ENCODE peak calls at places on chromosome 1, in nine cellular contexts. G, U, H, K, R, Y, B, N and S are unnamed samples.
A peak's percentile ranks its signal among the peaks of the same experiment; 100 is the strongest.

GRCh38 chr1:200379431-200379755 is 30.4 kb downstream of the ZNF281 start:
- DNase-seq in G (peak; percentile 92), U (no peak), H (no peak), K (no peak), R (no peak), Y (no peak), B (no peak), N (no peak), S (peak; percentile 94)

GRCh38 chr1:78146137-78146822 is 100.5 kb downstream of the GIPC2 start:
- DNase-seq in G (no peak), U (no peak), H (no peak), K (no peak), R (no peak), Y (no peak), B (no peak), N (no peak), S (no peak)

GRCh38 chr1:77796695-77797405 is 17.4 kb downstream of the MIGA1 start:
- DNase-seq in G (no peak), U (no peak), H (no peak), K (no peak), R (no peak), Y (no peak), B (no peak), N (no peak), S (no peak)

GRCh38 chr1:17377325-17377953 is 5.4 kb downstream of the PADI6 start:
- DNase-seq in G (no peak), U (no peak), H (no peak), K (no peak), R (no peak), Y (no peak), B (no peak), N (no peak), S (no peak)

GRCh38 chr1:2050793-2051682 is 827 bp downstream of the PRKCZ start:
- DNase-seq in G (no peak), U (peak; percentile 24), H (no peak), K (no peak), R (no peak), Y (no peak), B (no peak), N (no peak), S (no peak)

GRCh38 chr1:214402583-214403216 is 121.7 kb downstream of the SMYD2 start:
- DNase-seq in G (peak; percentile 17), U (no peak), H (no peak), K (no peak), R (no peak), Y (no peak), B (no peak), N (no peak), S (no peak)

GRCh38 chr1:196034080-196034706 is 574.0 kb downstream of the KCNT2 start:
- DNase-seq in G (no peak), U (no peak), H (no peak), K (no peak), R (no peak), Y (no peak), B (peak; percentile 32), N (no peak), S (no peak)

GRCh38 chr1:189619682-189620332 is 857.9 kb downstream of the BRINP3 start:
- DNase-seq in G (peak; percentile 89), U (no peak), H (no peak), K (no peak), R (no peak), Y (no peak), B (no peak), N (no peak), S (peak; percentile 90)

GRCh38 chr1:242579528-242580235 is 55.2 kb upstream of the PLD5 start:
- DNase-seq in G (peak; percentile 60), U (no peak), H (no peak), K (no peak), R (no peak), Y (no peak), B (no peak), N (no peak), S (no peak)

GRCh38 chr1:2132222-2133038 is 62.1 kb downstream of the FAAP20 start:
- DNase-seq in G (peak; percentile 14), U (peak; percentile 17), H (no peak), K (no peak), R (peak; percentile 73), Y (peak; percentile 38), B (peak; percentile 35), N (peak; percentile 55), S (peak; percentile 68)

GRCh38 chr1:171251741-171252300 is 3.5 kb downstream of the FMO1 start:
- DNase-seq in G (peak; percentile 28), U (peak; percentile 62), H (no peak), K (no peak), R (no peak), Y (peak; percentile 22), B (peak; percentile 33), N (peak; percentile 34), S (peak; percentile 19)

GRCh38 chr1:183223467-183223866 is 37.4 kb downstream of the LAMC2 start:
- DNase-seq in G (no peak), U (no peak), H (no peak), K (no peak), R (no peak), Y (no peak), B (no peak), N (no peak), S (no peak)
- H3K27ac ChIP-seq in G (no peak overlapping the region), U (no peak overlapping the region), H (no peak overlapping the region), K (no peak overlapping the region), R (no peak overlapping the region), Y (no peak overlapping the region), B (no peak overlapping the region), N (no peak overlapping the region), S (no peak overlapping the region)

GRCh38 chr1:63912643-63913042 is 138.8 kb downstream of the ROR1 start:
- DNase-seq in G (no peak), U (no peak), H (no peak), K (no peak), R (no peak), Y (no peak), B (no peak), N (no peak), S (no peak)
- H3K27ac ChIP-seq in G (peak overlapping the region; percentile 13), U (no peak overlapping the region), H (no peak overlapping the region), K (no peak overlapping the region), R (peak overlapping the region; percentile 9), Y (no peak overlapping the region), B (no peak overlapping the region), N (no peak overlapping the region), S (no peak overlapping the region)

DNA sequence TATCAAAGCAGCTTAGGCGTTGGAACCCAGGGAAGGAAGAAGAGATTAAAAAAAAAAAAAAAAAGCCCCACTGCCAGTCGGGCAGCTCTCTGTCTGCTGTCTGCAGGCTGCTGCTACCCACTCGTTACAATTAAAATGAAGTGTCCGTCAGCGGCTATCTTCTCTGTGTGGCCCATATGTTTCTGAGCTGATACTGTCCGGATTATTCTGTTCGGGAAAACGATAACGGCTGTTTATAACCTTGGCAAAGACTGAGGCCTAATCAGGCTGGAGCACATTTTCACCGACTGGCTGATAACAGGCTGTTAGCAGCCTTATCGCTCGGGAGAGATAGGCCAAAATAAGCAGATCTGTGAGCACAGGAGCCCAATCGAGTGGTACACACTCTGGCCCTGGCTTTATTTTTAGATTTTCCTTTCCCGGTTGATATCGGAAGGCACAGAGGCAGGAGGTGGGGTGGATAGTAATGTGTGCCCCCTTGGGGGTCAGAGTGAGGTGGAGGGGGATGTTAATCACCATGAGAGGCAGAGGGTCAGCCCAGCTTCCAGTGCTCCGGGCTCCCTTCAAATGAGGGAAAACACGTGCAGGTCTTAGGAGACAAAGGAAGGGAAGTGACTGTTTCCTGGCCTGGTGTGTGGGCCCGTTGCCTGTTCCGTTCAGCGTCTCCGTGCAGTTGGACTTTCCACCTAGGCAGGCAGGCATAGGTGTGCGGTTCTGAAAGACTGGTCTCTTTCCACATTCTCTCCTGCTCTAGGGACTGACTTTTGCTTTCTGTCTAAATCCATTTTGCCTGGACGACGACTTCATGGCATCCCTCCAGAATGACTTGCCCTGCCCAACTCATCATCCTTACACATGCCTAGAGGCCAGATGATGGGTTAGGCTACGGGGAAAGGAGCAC is 153.4 kb downstream of the PBX1 start:
- DNase-seq in G (no peak), U (peak; percentile 67), H (no peak), K (no peak), R (peak; percentile 68), Y (peak; percentile 37), B (no peak), N (peak; percentile 42), S (no peak)
- H3K27ac ChIP-seq in G (peak overlapping the region; percentile 65), U (peak overlapping the region; percentile 82), H (peak overlapping the region; percentile 56), K (no peak overlapping the region), R (peak overlapping the region; percentile 53), Y (peak overlapping the region; percentile 56), B (peak overlapping the region; percentile 24), N (peak overlapping the region; percentile 92), S (no peak overlapping the region)

GRCh38 chr1:46596846-46597245 is 7.2 kb downstream of the MKNK1 start:
- DNase-seq in G (no peak), U (no peak), H (no peak), K (no peak), R (no peak), Y (no peak), B (no peak), N (no peak), S (no peak)

GRCh38 chr1:46595127-46595526 is 8.9 kb downstream of the MKNK1 start:
- DNase-seq in G (no peak), U (peak; percentile 49), H (no peak), K (no peak), R (peak; percentile 78), Y (peak; percentile 57), B (no peak), N (no peak), S (no peak)

GRCh38 chr1:46592846-46593245 is 11.2 kb downstream of the MKNK1 start:
- DNase-seq in G (no peak), U (no peak), H (no peak), K (no peak), R (no peak), Y (no peak), B (no peak), N (no peak), S (no peak)

GRCh38 chr1:46594068-46594467 is 10.0 kb downstream of the MKNK1 start:
- DNase-seq in G (no peak), U (no peak), H (no peak), K (no peak), R (no peak), Y (no peak), B (no peak), N (no peak), S (no peak)

GRCh38 chr1:46596036-46596435 is 8.0 kb downstream of the MKNK1 start:
- DNase-seq in G (no peak), U (no peak), H (no peak), K (no peak), R (no peak), Y (no peak), B (no peak), N (no peak), S (no peak)
- H3K27ac ChIP-seq in G (no peak overlapping the region), U (peak overlapping the region; percentile 19), H (no peak overlapping the region), K (no peak overlapping the region), R (no peak overlapping the region), Y (no peak overlapping the region), B (no peak overlapping the region), N (no peak overlapping the region), S (no peak overlapping the region)